ENCODE peak calls at places on chromosome 1, in nine cellular contexts. C is tibial nerve; H is esophagus squamous epithelium; K is lung; X is left ventricle myocardium inferior; V is CD8-positive, alpha-beta T cell; J is PC-3; B is IMR-90; T is WERI-Rb-1. A is an unnamed sample. For H3K27me3, the result is how much of the 10 kb centered on the place peaks cover.

GRCh38 chr1:236753554-236753953 is 41.5 kb upstream of the MTR start:
- DNase-seq in C (no peak), H (no peak), K (no peak), X (no peak), V (no peak), J (peak), B (peak), T (peak), A (no peak)

GRCh38 chr1:27137544-27138075 is 17.3 kb downstream of the SLC9A1 start:
- DNase-seq in C (no peak), H (no peak), K (peak), X (peak), V (no peak), J (no peak), B (no peak), T (no peak), A (no peak)

GRCh38 chr1:198156111-198156744 is 570 bp upstream of the NEK7 start:
- DNase-seq in C (peak), H (no peak), K (peak), X (peak), V (peak), J (peak), B (peak), T (peak), A (peak)

GRCh38 chr1:212727386-212728181 is 27.9 kb upstream of the BATF3 start:
- DNase-seq in C (no peak), H (no peak), K (no peak), X (no peak), V (no peak), J (no peak), B (peak), T (no peak), A (no peak)

GRCh38 chr1:3368711-3369436 is 85.6 kb upstream of the ARHGEF16 start:
- DNase-seq in C (no peak), H (no peak), K (no peak), X (no peak), V (no peak), J (peak), B (no peak), T (no peak), A (no peak)

GRCh38 chr1:51514733-51515132 is 4.3 kb downstream of the EPS15 start:
- DNase-seq in C (no peak), H (no peak), K (no peak), X (no peak), V (no peak), J (no peak), B (no peak), T (no peak), A (no peak)

GRCh38 chr1:23273450-23274133 is 56.3 kb upstream of the HTR1D start:
- DNase-seq in C (no peak), H (no peak), K (no peak), X (no peak), V (no peak), J (peak), B (peak), T (no peak), A (no peak)

GRCh38 chr1:207071426-207071825 is 17.2 kb upstream of the C4BPB start:
- DNase-seq in C (no peak), H (no peak), K (no peak), X (no peak), V (no peak), J (no peak), B (no peak), T (no peak), A (no peak)

GRCh38 chr1:197224160-197224559 is 43.9 kb upstream of the CRB1 start:
- DNase-seq in C (no peak), H (no peak), K (no peak), X (no peak), V (no peak), J (peak), B (no peak), T (no peak), A (no peak)

GRCh38 chr1:175191654-175192053 is 922 bp downstream of the KIAA0040 start:
- DNase-seq in C (peak), H (no peak), K (no peak), X (no peak), V (no peak), J (no peak), B (no peak), T (no peak), A (peak)

GRCh38 chr1:231591466-231591865 is 35.1 kb upstream of the DISC1 start:
- DNase-seq in C (no peak), H (no peak), K (no peak), X (no peak), V (no peak), J (no peak), B (no peak), T (no peak), A (no peak)

GRCh38 chr1:33170351-33171274 is 11.2 kb downstream of the TRIM62 start:
- DNase-seq in C (no peak), H (no peak), K (no peak), X (peak), V (no peak), J (peak), B (no peak), T (peak), A (peak)

DNA sequence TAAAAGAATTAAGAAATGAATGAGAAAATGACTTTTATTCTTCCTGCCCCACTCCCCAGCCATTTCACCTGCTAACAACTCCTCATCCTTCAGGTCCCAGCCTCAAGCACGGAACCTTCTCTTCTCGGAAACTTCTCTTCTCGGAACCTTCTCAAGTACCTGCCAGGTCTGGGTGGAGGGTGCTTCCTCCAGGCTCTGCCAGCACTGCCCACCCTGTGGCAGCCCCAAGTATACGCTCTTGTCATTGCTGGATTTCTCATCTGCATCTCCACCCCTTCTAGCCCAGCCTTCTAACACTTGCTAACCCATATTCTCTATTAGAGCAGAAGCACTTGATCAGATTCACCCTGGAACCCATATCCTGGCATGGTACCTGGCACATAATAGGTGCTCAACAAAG is 3.9 kb upstream of the IFFO2 start:
- DNase-seq in C (no peak), H (no peak), K (no peak), X (no peak), V (no peak), J (no peak), B (no peak), T (no peak), A (no peak)
- H3K27me3 ChIP-seq in C (under half), H (under half), K (under half), X (under half), V (under half), J (under half), B (under half), T (under half), A (under half)

DNA sequence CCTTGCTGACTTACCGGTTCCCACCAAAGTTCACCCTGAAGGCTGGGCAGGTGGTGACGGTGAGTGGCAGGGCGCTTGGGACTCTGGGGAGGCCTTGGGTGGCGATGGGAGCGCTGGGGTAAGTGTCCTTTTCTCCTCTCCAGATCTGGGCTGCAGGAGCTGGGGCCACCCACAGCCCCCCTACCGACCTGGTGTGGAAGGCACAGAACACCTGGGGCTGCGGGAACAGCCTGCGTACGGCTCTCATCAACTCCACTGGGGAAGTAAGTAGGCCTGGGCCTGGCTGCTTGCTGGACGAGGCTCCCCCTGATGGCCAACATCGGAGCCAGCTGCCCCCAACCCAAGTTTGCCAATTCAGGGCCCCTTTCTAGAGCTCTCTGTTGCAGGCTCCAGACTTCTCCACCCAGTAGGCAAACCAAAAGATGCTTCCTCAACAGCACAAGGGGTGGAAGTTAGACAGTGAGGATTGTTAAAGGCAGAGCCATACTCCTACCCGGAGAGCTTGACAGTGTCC is 16.4 kb upstream of the SEMA4A start:
- DNase-seq in C (no peak), H (no peak), K (no peak), X (no peak), V (no peak), J (no peak), B (no peak), T (no peak), A (no peak)
- TF ChIP-seq CTCF in C (no peak), H (no peak), K (no peak), X (no peak), V (no peak), J (peak), B (no peak), T (peak), A (no peak)

DNA sequence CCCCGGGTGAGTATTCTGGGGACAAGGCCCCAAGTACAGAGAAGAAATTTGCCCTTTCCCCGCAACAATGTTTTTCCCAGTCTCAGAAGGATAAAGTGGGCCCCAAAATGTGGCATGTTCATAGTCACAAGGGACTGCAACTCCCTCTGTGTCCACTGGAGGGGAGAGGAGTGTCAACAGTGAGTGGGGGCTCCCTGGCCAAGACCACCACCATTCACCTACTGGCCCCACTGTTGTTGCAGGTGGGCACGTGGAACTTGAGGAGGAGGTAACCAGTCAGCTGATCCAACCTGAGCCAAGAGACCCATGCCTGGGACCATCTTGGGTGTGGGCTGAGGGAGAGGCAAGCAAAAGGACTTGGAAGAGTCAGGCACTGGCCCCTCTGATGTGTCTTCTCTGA is 761 bp downstream of the NUDT17 start:
- DNase-seq in C (no peak), H (no peak), K (no peak), X (no peak), V (no peak), J (peak), B (peak), T (peak), A (peak)
- H3K27ac ChIP-seq in C (peak), H (peak), K (peak), X (peak), V (no peak), J (no peak), B (peak), T (no peak), A (peak)

DNA sequence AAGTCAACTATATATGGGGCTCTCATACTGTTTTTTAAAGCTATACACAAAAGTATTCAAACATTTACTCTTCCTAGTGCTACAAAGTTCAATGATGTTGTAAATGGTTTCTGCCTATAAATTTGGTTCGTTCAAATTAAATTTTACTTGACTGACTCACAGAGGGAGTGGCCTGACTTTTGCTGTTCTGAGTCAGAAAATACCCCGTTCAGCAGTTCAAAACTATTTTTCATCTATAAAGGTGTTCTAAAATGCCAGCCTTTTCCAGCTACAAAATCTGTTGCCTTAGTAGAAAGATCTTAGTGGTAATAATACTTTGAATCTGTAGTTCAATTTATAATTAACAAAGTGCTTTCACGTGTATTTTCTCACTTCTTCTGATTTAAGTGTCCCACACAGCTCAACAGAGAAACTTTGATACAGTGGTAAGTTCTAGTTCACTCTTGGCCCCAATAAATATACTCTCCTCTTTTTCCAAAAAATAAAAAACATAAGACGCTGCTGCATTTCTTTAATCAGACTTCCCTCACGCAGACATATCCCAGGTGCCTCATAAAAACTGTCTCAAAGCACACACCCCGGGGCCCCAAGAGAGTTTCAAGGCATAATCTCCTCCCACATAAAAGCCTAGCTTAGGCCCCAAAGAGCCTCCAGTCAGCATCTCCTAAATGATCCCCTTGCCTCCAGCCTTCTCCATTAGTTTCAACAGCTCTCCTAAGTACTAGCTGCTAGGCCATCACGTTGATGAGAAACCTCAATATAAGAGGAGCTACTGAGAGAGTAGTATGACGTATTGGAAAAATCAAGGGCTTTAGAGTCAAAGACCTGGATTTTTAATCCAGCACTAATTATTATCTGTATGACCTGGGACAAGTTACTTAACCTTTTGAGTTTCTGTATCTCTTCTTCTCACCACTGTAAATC is 3.2 kb downstream of the PTP4A2 start:
- DNase-seq in C (no peak), H (no peak), K (no peak), X (no peak), V (no peak), J (peak), B (peak), T (peak), A (no peak)
- H3K27me3 ChIP-seq in C (under half), H (under half), K (under half), X (under half), V (under half), J (under half), B (under half), T (under half), A (under half)

DNA sequence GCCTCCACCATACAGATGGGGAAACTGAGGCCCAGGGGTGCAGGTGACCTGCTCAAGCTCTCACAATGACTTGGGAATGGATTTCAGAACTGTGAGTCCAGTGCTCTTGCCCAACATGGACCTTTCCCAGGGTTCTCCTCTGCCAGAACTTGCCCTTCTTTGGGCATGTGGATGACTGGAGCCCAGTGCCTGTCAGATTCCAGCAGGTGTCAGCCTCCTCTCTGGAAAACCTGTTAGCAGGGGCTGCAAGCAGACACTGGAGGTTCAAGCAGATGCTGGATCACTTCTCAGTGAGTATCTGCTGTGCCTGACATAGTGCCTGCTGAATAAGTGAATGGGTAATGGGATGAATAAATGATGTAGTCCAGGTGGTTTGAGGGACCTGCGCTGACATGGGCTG is 314.2 kb upstream of the POU3F1 start:
- DNase-seq in C (no peak), H (no peak), K (no peak), X (no peak), V (no peak), J (no peak), B (no peak), T (peak), A (no peak)
- TF ChIP-seq CTCF in C (no peak), H (no peak), K (no peak), X (no peak), V (no peak), J (no peak), B (no peak), T (peak), A (no peak)

DNA sequence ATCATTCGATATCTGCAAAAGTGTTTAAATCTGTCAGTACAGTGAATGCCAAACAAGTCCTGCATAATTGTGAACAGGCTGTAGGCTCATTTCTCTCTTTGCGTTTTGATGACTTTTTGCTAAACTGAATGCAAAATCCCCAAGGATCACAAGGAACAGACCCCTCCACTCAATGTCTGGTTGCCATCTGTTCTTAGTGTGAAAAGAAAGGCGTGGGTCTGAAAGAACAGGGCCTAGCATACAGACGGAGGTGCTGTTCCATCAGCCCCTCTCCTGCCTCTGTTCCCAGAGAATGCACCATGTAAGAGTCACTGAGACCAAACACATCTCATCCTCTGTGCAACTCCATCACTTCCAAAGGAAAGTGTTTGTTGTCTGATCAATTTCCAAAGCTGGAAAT is 40.4 kb downstream of the EIF2B3 start:
- DNase-seq in C (no peak), H (no peak), K (no peak), X (no peak), V (no peak), J (no peak), B (no peak), T (no peak), A (no peak)
- H3K27ac ChIP-seq in C (no peak), H (no peak), K (no peak), X (no peak), V (no peak), J (no peak), B (no peak), T (no peak), A (no peak)

GRCh38 chr1:151653397-151653796 is 41.5 kb downstream of the SNX27 start:
- DNase-seq in C (no peak), H (no peak), K (no peak), X (no peak), V (no peak), J (no peak), B (peak), T (no peak), A (no peak)

DNA sequence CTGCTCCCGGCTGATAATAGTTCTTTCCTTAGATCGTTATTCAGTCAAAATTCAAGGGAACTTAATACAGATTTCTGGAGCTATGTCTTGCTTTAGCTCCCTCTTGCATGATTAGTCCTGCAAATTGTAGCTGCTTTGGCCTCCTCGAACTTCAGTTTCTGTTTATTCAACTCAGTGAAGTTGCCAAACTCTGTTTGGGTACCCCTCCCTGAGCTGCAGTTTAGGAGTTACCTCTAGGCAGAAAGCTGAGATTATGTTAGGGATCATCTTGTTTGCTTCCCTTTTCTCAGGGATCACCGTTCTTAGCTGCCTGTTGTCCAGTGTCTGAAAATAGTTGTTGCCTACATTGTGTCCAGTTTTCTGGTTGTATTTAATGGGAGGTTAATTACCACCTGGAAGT is 43.5 kb downstream of the SNX27 start:
- DNase-seq in C (no peak), H (no peak), K (no peak), X (no peak), V (no peak), J (no peak), B (peak), T (no peak), A (no peak)
- H3K27me3 ChIP-seq in C (under half), H (under half), K (under half), X (under half), V (under half), J (under half), B (under half), T (under half), A (under half)